ENCODE peak calls at places on chromosomes 11 and 22, in ten cellular contexts. L, A, V, I, W, Y, N, F, P and X are unnamed samples.

GRCh38 chr22:40289991-40290459 is 56.3 kb upstream of the ADSL start:
- DNase-seq in L (peak), A (no peak), V (no peak), I (no peak), W (peak), Y (peak), N (no peak), F (no peak), P (no peak), X (no peak)

GRCh38 chr11:27018902-27019544 is 21.6 kb upstream of the BBOX1 start:
- DNase-seq in L (no peak), A (no peak), V (no peak), I (no peak), W (no peak), Y (no peak), N (no peak), F (no peak), P (no peak), X (no peak)

GRCh38 chr22:29689872-29690213 is 30.0 kb upstream of the CABP7 start:
- DNase-seq in L (peak), A (peak), V (no peak), I (peak), W (peak), Y (peak), N (peak), F (no peak), P (peak), X (peak)

GRCh38 chr11:134385171-134385570 is 26.9 kb downstream of the B3GAT1 start:
- DNase-seq in L (no peak), A (no peak), V (no peak), I (no peak), W (no peak), Y (no peak), N (no peak), F (no peak), P (no peak), X (no peak)

GRCh38 chr11:30697032-30697431 is 110.9 kb upstream of the MPPED2 start:
- DNase-seq in L (no peak), A (no peak), V (no peak), I (no peak), W (no peak), Y (no peak), N (no peak), F (no peak), P (no peak), X (no peak)

GRCh38 chr22:39973656-39974055 is 13.5 kb downstream of the TMA7B start:
- DNase-seq in L (no peak), A (no peak), V (no peak), I (no peak), W (no peak), Y (no peak), N (no peak), F (no peak), P (no peak), X (no peak)

GRCh38 chr11:31958086-31958735 is 132.7 kb upstream of the RCN1 start:
- DNase-seq in L (peak), A (peak), V (peak), I (peak), W (peak), Y (peak), N (peak), F (no peak), P (peak), X (peak)

GRCh38 chr11:99370557-99371200 is 349.9 kb downstream of the CNTN5 start:
- DNase-seq in L (peak), A (peak), V (no peak), I (peak), W (no peak), Y (peak), N (peak), F (peak), P (no peak), X (peak)

GRCh38 chr11:45662665-45663485 is 2.5 kb downstream of the CHST1 start:
- DNase-seq in L (no peak), A (peak), V (peak), I (no peak), W (no peak), Y (peak), N (no peak), F (peak), P (no peak), X (peak)

GRCh38 chr11:128865490-128865889 is 1.6 kb downstream of the KCNJ1 start:
- DNase-seq in L (no peak), A (no peak), V (no peak), I (no peak), W (no peak), Y (no peak), N (no peak), F (no peak), P (no peak), X (peak)

GRCh38 chr22:33891455-33891854 is 28.8 kb downstream of the LARGE1 start:
- DNase-seq in L (no peak), A (no peak), V (no peak), I (no peak), W (no peak), Y (no peak), N (no peak), F (no peak), P (no peak), X (no peak)

GRCh38 chr11:9138612-9139579 is 47.5 kb upstream of the SCUBE2 start:
- DNase-seq in L (no peak), A (peak), V (peak), I (peak), W (no peak), Y (peak), N (no peak), F (peak), P (no peak), X (peak)

GRCh38 chr22:29145321-29146072 is 60.2 kb upstream of the EMID1 start:
- DNase-seq in L (no peak), A (no peak), V (no peak), I (no peak), W (no peak), Y (no peak), N (no peak), F (no peak), P (no peak), X (no peak)

GRCh38 chr11:81165164-81165563 is 1568.5 kb downstream of the FAM181B start:
- DNase-seq in L (no peak), A (no peak), V (no peak), I (no peak), W (no peak), Y (no peak), N (no peak), F (no peak), P (no peak), X (peak)

GRCh38 chr22:17097062-17097461 is 12.3 kb downstream of the IL17RA start:
- DNase-seq in L (no peak), A (no peak), V (no peak), I (no peak), W (no peak), Y (no peak), N (no peak), F (no peak), P (no peak), X (no peak)

GRCh38 chr22:19143967-19144400 is 467 bp downstream of the ESS2 start:
- DNase-seq in L (no peak), A (no peak), V (no peak), I (peak), W (no peak), Y (no peak), N (no peak), F (no peak), P (no peak), X (no peak)

GRCh38 chr11:102940714-102941588 is 14.6 kb downstream of the MMP13 start:
- DNase-seq in L (no peak), A (peak), V (peak), I (peak), W (peak), Y (peak), N (no peak), F (no peak), P (peak), X (peak)

GRCh38 chr11:7844521-7844920 is 47.8 kb upstream of the OR5P2 start:
- DNase-seq in L (no peak), A (no peak), V (no peak), I (no peak), W (no peak), Y (no peak), N (no peak), F (no peak), P (no peak), X (no peak)

GRCh38 chr11:2301631-2302272 is at the start of the genes C11orf21 and TSPAN32:
- DNase-seq in L (peak), A (peak), V (no peak), I (no peak), W (peak), Y (no peak), N (no peak), F (no peak), P (no peak), X (no peak)

GRCh38 chr11:6505577-6506240 is 8.6 kb downstream of the DNHD1 start:
- DNase-seq in L (no peak), A (peak), V (peak), I (peak), W (no peak), Y (peak), N (no peak), F (no peak), P (peak), X (peak)

GRCh38 chr11:46361283-46362145 is 14.3 kb downstream of the DGKZ start:
- DNase-seq in L (peak), A (peak), V (no peak), I (no peak), W (peak), Y (peak), N (peak), F (no peak), P (no peak), X (no peak)

GRCh38 chr11:60801194-60801593 is 16.1 kb downstream of the MS4A10 start:
- DNase-seq in L (no peak), A (no peak), V (no peak), I (no peak), W (no peak), Y (no peak), N (no peak), F (no peak), P (no peak), X (no peak)

GRCh38 chr11:67666303-67666645 is 8.1 kb downstream of the ALDH3B2 start:
- DNase-seq in L (no peak), A (no peak), V (no peak), I (no peak), W (no peak), Y (no peak), N (no peak), F (no peak), P (no peak), X (no peak)

GRCh38 chr11:67666676-67667489 is 7.5 kb downstream of the ALDH3B2 start:
- DNase-seq in L (no peak), A (no peak), V (no peak), I (no peak), W (no peak), Y (no peak), N (no peak), F (no peak), P (no peak), X (no peak)

GRCh38 chr11:67664213-67664585 is 10.2 kb downstream of the ALDH3B2 start:
- DNase-seq in L (no peak), A (no peak), V (no peak), I (no peak), W (no peak), Y (no peak), N (no peak), F (no peak), P (no peak), X (no peak)

GRCh38 chr11:67664696-67665536 is 9.5 kb downstream of the ALDH3B2 start:
- DNase-seq in L (no peak), A (no peak), V (no peak), I (no peak), W (no peak), Y (no peak), N (no peak), F (no peak), P (no peak), X (no peak)

GRCh38 chr11:67665537-67666302 is 8.7 kb downstream of the ALDH3B2 start:
- DNase-seq in L (no peak), A (no peak), V (no peak), I (peak), W (no peak), Y (no peak), N (no peak), F (no peak), P (no peak), X (peak)
- TF ChIP-seq CTCF in L (no peak), A (no peak), V (peak), I (peak), W (no peak), Y (no peak), N (no peak), F (peak), P (no peak), X (peak)

GRCh38 chr22:38153821-38154562 is 27.6 kb downstream of the PLA2G6 start:
- DNase-seq in L (no peak), A (no peak), V (no peak), I (no peak), W (no peak), Y (no peak), N (no peak), F (no peak), P (no peak), X (no peak)
- TF ChIP-seq CTCF in L (no peak), A (no peak), V (no peak), I (no peak), W (no peak), Y (peak), N (no peak), F (no peak), P (no peak), X (no peak)

DNA sequence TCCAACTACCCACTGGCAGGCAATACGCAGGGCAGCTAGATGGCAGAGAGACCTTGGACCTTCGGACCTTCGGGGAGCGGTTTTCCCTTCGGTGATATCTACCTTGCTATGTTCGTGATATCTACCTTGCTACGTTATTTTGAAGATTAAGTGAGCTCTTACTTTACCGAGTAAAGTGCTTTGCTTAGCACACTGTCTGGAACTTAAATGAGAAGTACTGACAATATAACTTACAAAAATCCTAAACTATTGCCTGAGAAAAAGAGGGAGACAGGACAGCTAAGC is 1.0 kb upstream of the PRDM10 start:
- DNase-seq in L (no peak), A (no peak), V (no peak), I (no peak), W (no peak), Y (no peak), N (peak), F (no peak), P (no peak), X (no peak)
- TF ChIP-seq CTCF in L (no peak), A (no peak), V (no peak), I (no peak), W (no peak), Y (no peak), N (no peak), F (no peak), P (no peak), X (no peak)

DNA sequence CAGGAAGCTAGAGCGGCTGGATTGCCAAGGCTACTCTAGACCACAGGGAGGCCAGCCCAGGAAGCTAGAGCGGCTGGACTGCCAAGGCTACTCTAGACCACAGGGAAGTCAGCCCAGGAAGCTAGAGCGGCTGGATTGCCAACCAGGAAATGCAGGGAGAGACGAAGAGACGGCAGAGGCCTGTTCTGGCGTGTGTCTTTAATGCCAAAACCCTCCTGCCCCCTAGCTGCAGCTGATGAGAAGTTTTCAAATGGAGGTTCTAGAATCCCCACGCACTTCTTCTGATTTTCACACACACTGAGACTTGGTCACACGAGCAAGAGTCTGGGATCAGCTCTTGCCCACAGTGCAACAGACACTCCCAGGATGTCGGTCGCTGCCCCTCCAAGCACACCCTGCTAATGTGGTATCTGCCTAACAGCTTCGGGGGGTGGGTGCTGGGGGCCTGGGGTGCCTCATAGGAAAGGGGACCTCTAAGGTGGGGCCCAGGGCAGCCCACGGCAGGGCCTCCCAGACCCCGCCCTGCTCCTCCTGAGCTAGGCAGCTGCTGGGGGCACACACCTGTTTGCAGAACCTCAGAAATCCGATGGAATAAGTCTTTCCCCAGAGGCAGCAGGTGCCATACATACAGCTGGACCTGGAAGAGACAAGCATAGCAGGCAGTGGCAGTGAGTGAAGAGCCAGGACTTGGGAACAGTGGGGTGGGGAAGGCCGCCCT is 28.5 kb downstream of the MAFF start:
- DNase-seq in L (peak), A (peak), V (no peak), I (no peak), W (peak), Y (no peak), N (no peak), F (no peak), P (peak), X (peak)
- TF ChIP-seq CTCF in L (peak), A (peak), V (no peak), I (no peak), W (peak), Y (peak), N (no peak), F (peak), P (peak), X (peak)

DNA sequence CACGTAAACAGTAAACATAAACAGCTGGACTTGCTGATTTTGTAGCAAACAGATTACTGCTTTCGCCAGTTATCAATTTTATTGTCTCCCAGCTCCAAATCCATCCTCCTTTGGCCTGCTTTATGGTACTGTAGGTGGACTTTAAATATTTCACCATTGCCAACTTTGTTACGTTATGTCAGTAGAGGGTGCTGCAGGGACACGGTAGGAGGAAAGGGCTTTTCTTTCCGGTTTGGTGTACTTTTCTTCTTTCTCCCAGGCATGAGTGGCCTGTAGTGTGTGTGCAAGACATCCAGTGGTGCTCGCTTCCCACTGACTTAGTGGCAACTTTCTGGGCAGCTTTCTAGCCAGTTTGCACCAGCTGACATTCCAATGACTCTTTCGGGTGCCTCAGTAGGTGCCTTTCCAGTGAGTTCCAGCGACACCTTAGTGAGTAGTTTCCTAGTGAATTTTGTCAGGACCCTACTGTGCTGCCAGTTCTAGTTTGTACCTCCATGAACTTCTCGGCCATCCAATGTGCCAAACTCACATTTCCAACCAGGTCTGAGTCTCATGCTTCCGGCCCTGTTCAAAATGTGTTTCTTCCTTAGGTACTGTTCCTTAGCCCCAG is 267.6 kb upstream of the TENM4 start:
- DNase-seq in L (no peak), A (peak), V (peak), I (peak), W (no peak), Y (peak), N (no peak), F (peak), P (peak), X (peak)
- TF ChIP-seq CTCF in L (no peak), A (peak), V (peak), I (no peak), W (no peak), Y (peak), N (peak), F (peak), P (peak), X (peak)

GRCh38 chr22:23071163-23072034 is 1.1 kb downstream of the GNAZ start:
- DNase-seq in L (peak), A (no peak), V (no peak), I (no peak), W (no peak), Y (no peak), N (peak), F (no peak), P (no peak), X (no peak)

GRCh38 chr22:23070418-23071162 is at the start of gene GNAZ:
- DNase-seq in L (peak), A (no peak), V (no peak), I (no peak), W (no peak), Y (no peak), N (peak), F (no peak), P (peak), X (no peak)

GRCh38 chr22:23068832-23069385 is 1.4 kb upstream of the GNAZ start:
- DNase-seq in L (peak), A (no peak), V (no peak), I (no peak), W (no peak), Y (no peak), N (no peak), F (no peak), P (no peak), X (no peak)

GRCh38 chr22:23068096-23068831 is 2.1 kb upstream of the GNAZ start:
- DNase-seq in L (peak), A (no peak), V (no peak), I (no peak), W (no peak), Y (no peak), N (no peak), F (no peak), P (no peak), X (no peak)

GRCh38 chr22:23069502-23070357 is 589 bp upstream of the GNAZ start:
- DNase-seq in L (peak), A (peak), V (peak), I (peak), W (peak), Y (peak), N (peak), F (peak), P (peak), X (peak)
- TF ChIP-seq CTCF in L (no peak), A (no peak), V (no peak), I (no peak), W (no peak), Y (no peak), N (no peak), F (no peak), P (no peak), X (no peak)